ENCODE peak calls at places on chromosomes 4 and X, in four cellular contexts. M is epithelial cell of esophagus, A is fibroblast of lung, K is dorsolateral prefrontal cortex. O is an unnamed sample.

GRCh38 chr4:48275247-48275646 is 5.6 kb upstream of the TEC start:
- DNase-seq in M (peak; percentile 58), A (no peak), K (no peak), O (no peak)

GRCh38 chr4:1305781-1306455 is 16.2 kb downstream of the MAEA start:
- DNase-seq in M (peak; percentile 26), A (no peak), K (no peak), O (no peak)

GRCh38 chr4:151674804-151675290 is 86.0 kb downstream of the GATB start:
- DNase-seq in M (peak; percentile 91), A (peak; percentile 69), K (no peak), O (no peak)

GRCh38 chr4:2647403-2648158 is 108.6 kb downstream of the TNIP2 start:
- DNase-seq in M (no peak), A (no peak), K (no peak), O (no peak)

GRCh38 chrX:15468036-15468435 is 25.1 kb downstream of the PIR start:
- DNase-seq in M (peak; percentile 84), A (peak; percentile 44), K (no peak), O (no peak)

GRCh38 chr4:154807042-154807630 is 26.1 kb downstream of the RBM46 start:
- DNase-seq in M (peak; percentile 59), A (peak; percentile 28), K (no peak), O (no peak)

GRCh38 chr4:181661090-181661489 is 582.1 kb upstream of the TENM3 start:
- DNase-seq in M (peak; percentile 74), A (peak; percentile 90), K (no peak), O (no peak)

GRCh38 chr4:2797545-2798305 is 4.8 kb downstream of the SH3BP2 start:
- DNase-seq in M (no peak), A (no peak), K (no peak), O (no peak)

GRCh38 chr4:101451086-101451485 is 103.8 kb upstream of the PPP3CA start:
- DNase-seq in M (no peak), A (peak; percentile 81), K (no peak), O (no peak)

GRCh38 chrX:108437789-108438623 is at the start of gene COL4A6:
- DNase-seq in M (peak; percentile 68), A (no peak), K (no peak), O (no peak)

GRCh38 chr4:159941076-159941475 is 838.2 kb downstream of the RAPGEF2 start:
- DNase-seq in M (no peak), A (no peak), K (no peak), O (no peak)

DNA sequence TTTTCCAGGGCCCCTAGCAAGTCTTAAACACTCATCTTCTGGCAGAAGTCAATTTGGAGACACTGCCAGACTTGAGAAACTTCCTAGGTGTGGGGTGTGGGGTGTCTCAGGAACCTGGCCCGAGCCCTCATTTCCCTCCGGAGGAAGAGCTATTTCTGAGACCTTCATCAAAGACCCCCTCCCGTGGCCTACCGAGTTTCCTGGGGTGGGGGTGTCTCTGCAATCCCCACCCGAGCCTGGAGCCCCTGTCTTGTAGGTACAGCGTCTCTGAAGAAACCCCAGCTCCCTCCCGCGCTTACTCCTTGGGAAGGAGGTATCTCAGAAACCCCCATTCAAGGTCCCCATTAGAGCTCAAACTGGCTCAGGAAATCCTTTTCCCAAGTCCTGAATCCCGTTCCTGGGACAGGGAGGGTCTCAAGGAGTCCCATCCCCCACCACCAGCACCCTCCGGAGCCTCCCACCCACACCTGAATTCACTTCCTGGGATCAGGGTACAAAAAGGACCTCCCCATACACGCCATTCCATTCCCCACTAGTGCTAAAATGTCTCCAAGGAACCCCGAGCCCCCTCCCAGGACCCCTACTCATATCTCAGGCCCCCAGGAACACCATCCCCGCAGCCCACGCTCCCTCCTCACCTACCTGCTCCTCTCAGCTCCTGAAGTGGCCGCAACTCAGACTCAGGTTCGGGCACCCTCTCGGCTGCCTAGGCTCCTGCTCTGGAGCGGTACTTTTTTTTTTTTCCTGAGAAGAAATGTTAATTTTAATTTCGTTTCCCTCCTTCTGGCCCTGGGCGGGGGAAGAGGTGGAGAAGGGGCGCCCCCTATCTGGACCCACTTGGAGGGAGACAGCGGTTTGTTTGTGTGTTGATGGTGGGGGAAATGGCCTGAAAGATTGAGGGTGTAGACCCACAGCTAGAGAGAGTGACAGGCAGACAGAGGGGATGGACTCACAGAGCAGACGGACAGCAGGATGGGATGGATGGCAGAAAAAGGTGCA is 1.1 kb downstream of the SLC38A5 start:
- DNase-seq in M (no peak), A (no peak), K (no peak), O (no peak)
- H3K4me3 ChIP-seq in M (peak overlapping the region; percentile 58), A (no peak overlapping the region), K (no peak overlapping the region), O (peak overlapping the region; percentile 59)

GRCh38 chr4:156672492-156672891 is 299.1 kb downstream of the PDGFC start:
- DNase-seq in M (no peak), A (peak; percentile 59), K (no peak), O (no peak)
- H3K4me3 ChIP-seq in M (no peak overlapping the region), A (no peak overlapping the region), K (no peak overlapping the region), O (no peak overlapping the region)

GRCh38 chr4:20259707-20260106 is 8.0 kb downstream of the SLIT2 start:
- DNase-seq in M (no peak), A (peak; percentile 39), K (no peak), O (no peak)
- H3K4me3 ChIP-seq in M (no peak overlapping the region), A (no peak overlapping the region), K (no peak overlapping the region), O (no peak overlapping the region)

DNA sequence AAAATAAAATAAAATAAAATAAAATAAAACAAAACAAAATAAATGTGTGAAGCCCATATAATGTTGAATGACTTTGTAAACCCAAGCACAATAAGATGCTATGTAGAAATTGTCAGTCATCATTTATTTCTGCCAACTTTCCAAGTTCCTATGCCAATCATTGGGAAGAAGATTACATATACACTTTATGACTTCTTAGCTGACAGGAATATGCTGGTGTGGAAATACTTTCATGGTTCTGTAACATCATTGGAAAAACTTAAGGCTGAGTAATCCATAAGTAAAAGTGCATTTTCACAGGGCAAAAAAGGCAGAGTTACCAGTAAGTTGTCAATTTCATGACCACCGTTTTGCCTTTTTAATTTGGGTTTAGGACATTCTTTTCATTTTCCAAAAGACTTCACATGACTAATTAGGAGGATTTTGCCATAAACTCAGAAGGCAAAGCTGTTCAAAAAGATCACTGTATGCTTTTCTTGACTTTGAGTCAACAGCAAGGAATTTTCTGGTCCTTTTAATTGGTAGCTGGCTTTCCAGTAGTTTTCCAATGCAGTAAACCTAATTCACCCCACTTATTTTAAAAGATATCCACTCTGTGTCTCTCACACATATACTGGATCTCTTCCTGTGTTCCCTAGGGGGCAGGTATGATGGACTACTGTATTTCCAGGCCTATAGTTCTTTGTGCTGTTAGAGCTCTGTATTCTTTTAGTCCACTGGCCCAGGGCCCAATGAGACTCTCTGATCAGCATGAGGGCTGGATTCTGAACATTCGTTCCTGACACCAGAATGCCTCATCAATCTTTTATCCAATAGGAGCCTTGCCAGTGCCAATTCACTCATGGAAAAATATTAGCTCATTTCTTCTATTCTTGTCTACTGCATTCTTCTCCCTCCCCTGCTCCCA is 26.2 kb upstream of the SCRG1 start:
- DNase-seq in M (no peak), A (peak; percentile 91), K (no peak), O (no peak)
- H3K4me3 ChIP-seq in M (no peak overlapping the region), A (no peak overlapping the region), K (no peak overlapping the region), O (no peak overlapping the region)

GRCh38 chr4:6345866-6346265 is 76.2 kb downstream of the WFS1 start:
- DNase-seq in M (no peak), A (no peak), K (no peak), O (no peak)

GRCh38 chr4:6345096-6345830 is 75.6 kb downstream of the WFS1 start:
- DNase-seq in M (no peak), A (no peak), K (no peak), O (no peak)

GRCh38 chr4:6346373-6347110 is 76.9 kb downstream of the WFS1 start:
- DNase-seq in M (no peak), A (no peak), K (no peak), O (no peak)

GRCh38 chr4:6348408-6348807 is 78.8 kb downstream of the WFS1 start:
- DNase-seq in M (no peak), A (no peak), K (no peak), O (no peak)

DNA sequence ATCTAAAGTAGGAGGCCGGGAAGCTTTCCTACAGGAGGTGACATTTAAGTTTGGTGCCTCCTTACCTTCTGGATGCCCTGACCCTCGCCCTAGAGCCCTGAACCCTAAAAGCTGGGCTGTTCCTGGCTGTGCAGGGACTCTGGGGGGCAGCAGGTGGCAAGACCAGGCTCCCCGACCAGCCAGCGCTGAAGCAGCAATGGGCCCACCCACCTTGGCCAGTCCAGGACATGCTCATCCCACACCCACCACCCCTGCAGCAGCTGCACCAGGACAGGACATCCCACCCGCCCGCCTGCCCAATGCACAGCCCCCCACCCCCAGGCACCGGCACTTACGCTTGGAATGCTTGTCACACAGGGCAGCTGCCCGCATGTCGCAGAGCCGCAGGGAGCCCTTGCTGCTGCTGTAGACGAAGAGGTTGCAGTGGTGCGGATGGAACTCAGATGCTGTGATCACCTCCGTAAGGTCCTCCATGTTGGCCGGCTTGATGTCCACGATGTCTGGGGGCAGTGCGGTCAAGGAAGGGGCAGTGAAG is 77.9 kb downstream of the WFS1 start:
- DNase-seq in M (no peak), A (no peak), K (no peak), O (no peak)
- H3K4me3 ChIP-seq in M (no peak overlapping the region), A (no peak overlapping the region), K (no peak overlapping the region), O (no peak overlapping the region)

GRCh38 chrX:149505671-149506070 is 565 bp upstream of the IDS start:
- DNase-seq in M (no peak), A (no peak), K (no peak), O (no peak)
- H3K4me3 ChIP-seq in M (no peak overlapping the region), A (no peak overlapping the region), K (peak overlapping the region; percentile 62), O (peak overlapping the region; percentile 73)

DNA sequence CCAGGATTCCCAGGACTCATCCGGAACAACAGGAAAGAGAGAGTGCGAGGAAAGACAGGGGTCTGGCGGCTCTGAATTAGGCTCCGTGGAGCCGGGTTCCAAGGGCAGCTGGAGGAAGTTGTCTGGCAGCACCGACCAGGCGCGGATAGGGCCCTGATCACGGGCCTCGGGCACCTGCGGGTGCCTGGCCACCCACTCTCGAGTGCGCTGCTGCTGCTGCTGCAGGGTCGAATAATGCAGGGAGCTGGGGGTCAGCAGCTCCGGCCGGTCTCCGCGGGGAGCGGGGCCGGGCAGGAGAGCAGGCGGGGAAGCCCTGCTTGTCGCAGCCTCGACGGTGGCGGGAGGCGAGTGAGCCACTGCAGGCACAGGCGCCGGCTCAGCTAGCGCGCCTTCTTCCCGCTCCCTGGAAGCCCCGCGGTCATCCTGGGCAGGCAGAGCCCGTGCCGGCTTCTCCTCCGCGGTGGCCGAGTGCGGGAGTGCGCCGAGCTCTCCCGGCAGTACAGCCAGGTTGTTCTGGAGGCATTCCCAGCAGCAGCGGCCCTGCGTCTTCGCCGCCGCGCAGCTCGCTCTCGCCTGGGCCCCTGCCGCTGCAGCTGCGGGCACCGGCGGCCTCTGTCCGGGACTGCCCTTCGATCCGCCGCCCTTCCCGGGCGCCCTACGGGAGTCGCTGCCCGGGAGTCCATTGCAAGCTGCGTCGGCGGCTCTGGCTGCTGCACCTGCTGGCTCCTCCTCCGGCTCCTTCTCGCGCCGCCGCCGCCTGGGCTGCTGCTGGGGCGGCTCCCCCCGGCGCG is 1.0 kb downstream of the SOWAHB start:
- DNase-seq in M (peak; percentile 61), A (peak; percentile 41), K (no peak), O (no peak)
- H3K4me3 ChIP-seq in M (peak overlapping the region; percentile 63), A (peak overlapping the region; percentile 31), K (peak overlapping the region; percentile 51), O (peak overlapping the region; percentile 81)

GRCh38 chrX:154822029-154822428 is 12.4 kb downstream of the SMIM9 start:
- DNase-seq in M (no peak), A (no peak), K (no peak), O (no peak)
- H3K4me3 ChIP-seq in M (no peak overlapping the region), A (no peak overlapping the region), K (no peak overlapping the region), O (no peak overlapping the region)

O was measured in coronary artery.